ENCODE peak calls at places on chromosomes 5 and 9, in nine cellular contexts. T, D, F, A, V, B, X, E and P are unnamed samples.

GRCh38 chr5:14308384-14309154 is 165.4 kb downstream of the TRIO start:
- DNase-seq in T (no peak), D (no peak), F (no peak), A (no peak), V (no peak), B (no peak), X (no peak), E (no peak), P (no peak)

GRCh38 chr5:157265714-157266285 is at the start of gene CYFIP2:
- DNase-seq in T (peak), D (peak), F (no peak), A (no peak), V (no peak), B (peak), X (peak), E (peak), P (no peak)

GRCh38 chr5:81753429-81753828 is 2.5 kb upstream of the SSBP2 start:
- DNase-seq in T (no peak), D (no peak), F (no peak), A (no peak), V (no peak), B (no peak), X (no peak), E (no peak), P (no peak)

GRCh38 chr5:55604611-55605067 is 69.9 kb upstream of the PLPP1 start:
- DNase-seq in T (no peak), D (no peak), F (no peak), A (no peak), V (no peak), B (no peak), X (peak), E (no peak), P (no peak)

GRCh38 chr9:126625329-126626116 is 11.8 kb downstream of the LMX1B start:
- DNase-seq in T (no peak), D (no peak), F (no peak), A (no peak), V (no peak), B (peak), X (no peak), E (peak), P (no peak)

GRCh38 chr9:34292552-34292951 is 36.5 kb downstream of the KIF24 start:
- DNase-seq in T (no peak), D (no peak), F (no peak), A (no peak), V (no peak), B (no peak), X (no peak), E (no peak), P (no peak)

GRCh38 chr9:89544280-89544664 is 46.4 kb upstream of the SEMA4D start:
- DNase-seq in T (no peak), D (no peak), F (no peak), A (no peak), V (no peak), B (no peak), X (no peak), E (no peak), P (no peak)

GRCh38 chr9:89742660-89743059 is 137.8 kb downstream of the GADD45G start:
- DNase-seq in T (no peak), D (no peak), F (no peak), A (no peak), V (no peak), B (no peak), X (no peak), E (no peak), P (no peak)

GRCh38 chr9:97853844-97854695 is 1.0 kb downstream of the FOXE1 start:
- DNase-seq in T (no peak), D (peak), F (no peak), A (no peak), V (no peak), B (peak), X (no peak), E (peak), P (no peak)

GRCh38 chr9:127293314-127293713 is 28.7 kb downstream of the GARNL3 start:
- DNase-seq in T (no peak), D (no peak), F (no peak), A (no peak), V (no peak), B (no peak), X (no peak), E (no peak), P (peak)

GRCh38 chr5:67009028-67009427 is 187.6 kb downstream of the CD180 start:
- DNase-seq in T (no peak), D (no peak), F (no peak), A (no peak), V (peak), B (no peak), X (no peak), E (no peak), P (no peak)

GRCh38 chr5:171521219-171521633 is 101.8 kb downstream of the FGF18 start:
- DNase-seq in T (no peak), D (no peak), F (no peak), A (no peak), V (no peak), B (no peak), X (no peak), E (no peak), P (no peak)

GRCh38 chr9:121862371-121862970 is 211.0 kb downstream of the DAB2IP start:
- DNase-seq in T (no peak), D (no peak), F (peak), A (no peak), V (no peak), B (no peak), X (no peak), E (no peak), P (no peak)

GRCh38 chr5:171825046-171825445 is 39.4 kb downstream of the SMIM23 start:
- DNase-seq in T (no peak), D (no peak), F (no peak), A (no peak), V (no peak), B (no peak), X (no peak), E (no peak), P (no peak)

GRCh38 chr9:136089697-136090045 is 5.4 kb downstream of the NACC2 start:
- DNase-seq in T (no peak), D (no peak), F (no peak), A (no peak), V (no peak), B (no peak), X (no peak), E (no peak), P (no peak)

GRCh38 chr5:84381501-84382362 is 2.9 kb downstream of the EDIL3 start:
- DNase-seq in T (no peak), D (no peak), F (no peak), A (no peak), V (no peak), B (no peak), X (no peak), E (no peak), P (no peak)

GRCh38 chr5:1801061-1801953 is at the start of gene NDUFS6:
- DNase-seq in T (peak), D (peak), F (no peak), A (peak), V (peak), B (peak), X (peak), E (peak), P (peak)

GRCh38 chr5:169650701-169651331 is 13.7 kb downstream of the DOCK2 start:
- DNase-seq in T (no peak), D (no peak), F (no peak), A (no peak), V (no peak), B (peak), X (no peak), E (no peak), P (no peak)

GRCh38 chr5:6159864-6160199 is 218.5 kb downstream of the MED10 start:
- DNase-seq in T (no peak), D (no peak), F (no peak), A (no peak), V (no peak), B (no peak), X (no peak), E (no peak), P (no peak)

GRCh38 chr9:26266111-26266791 is 588.0 kb upstream of the TUSC1 start:
- DNase-seq in T (no peak), D (no peak), F (no peak), A (no peak), V (no peak), B (no peak), X (no peak), E (no peak), P (no peak)

GRCh38 chr9:89189215-89189614 is 10.6 kb upstream of the SHC3 start:
- DNase-seq in T (no peak), D (no peak), F (no peak), A (no peak), V (no peak), B (no peak), X (no peak), E (no peak), P (no peak)

GRCh38 chr5:116521173-116521872 is 53.3 kb downstream of the SEMA6A start:
- DNase-seq in T (no peak), D (no peak), F (no peak), A (no peak), V (no peak), B (no peak), X (no peak), E (no peak), P (no peak)

GRCh38 chr9:6598249-6598725 is 47.2 kb downstream of the GLDC start:
- DNase-seq in T (no peak), D (no peak), F (no peak), A (no peak), V (no peak), B (peak), X (no peak), E (no peak), P (no peak)

GRCh38 chr9:104961238-104961637 is 33.3 kb upstream of the ABCA1 start:
- DNase-seq in T (no peak), D (peak), F (no peak), A (peak), V (peak), B (peak), X (no peak), E (peak), P (no peak)

GRCh38 chr9:133372144-133372543 is 3.7 kb downstream of the SURF4 start:
- DNase-seq in T (no peak), D (no peak), F (no peak), A (no peak), V (no peak), B (no peak), X (no peak), E (no peak), P (no peak)

GRCh38 chr9:133377721-133378216 is 1.6 kb downstream of the STKLD1 start:
- DNase-seq in T (no peak), D (no peak), F (no peak), A (no peak), V (peak), B (no peak), X (no peak), E (no peak), P (no peak)

GRCh38 chr9:133374612-133375115 is 1.2 kb downstream of the SURF4 start:
- DNase-seq in T (no peak), D (no peak), F (no peak), A (no peak), V (no peak), B (no peak), X (no peak), E (no peak), P (no peak)

GRCh38 chr9:133375724-133376654 is at the start of the genes STKLD1 and SURF4:
- DNase-seq in T (peak), D (peak), F (no peak), A (peak), V (peak), B (peak), X (peak), E (peak), P (peak)

GRCh38 chr9:133375116-133375723 is 640 bp downstream of the SURF4 start:
- DNase-seq in T (peak), D (peak), F (no peak), A (no peak), V (peak), B (peak), X (no peak), E (peak), P (no peak)
- TF ChIP-seq CTCF in T (peak), D (no peak), F (no peak), A (no peak), V (peak), B (no peak), X (no peak), E (no peak), P (peak)

DNA sequence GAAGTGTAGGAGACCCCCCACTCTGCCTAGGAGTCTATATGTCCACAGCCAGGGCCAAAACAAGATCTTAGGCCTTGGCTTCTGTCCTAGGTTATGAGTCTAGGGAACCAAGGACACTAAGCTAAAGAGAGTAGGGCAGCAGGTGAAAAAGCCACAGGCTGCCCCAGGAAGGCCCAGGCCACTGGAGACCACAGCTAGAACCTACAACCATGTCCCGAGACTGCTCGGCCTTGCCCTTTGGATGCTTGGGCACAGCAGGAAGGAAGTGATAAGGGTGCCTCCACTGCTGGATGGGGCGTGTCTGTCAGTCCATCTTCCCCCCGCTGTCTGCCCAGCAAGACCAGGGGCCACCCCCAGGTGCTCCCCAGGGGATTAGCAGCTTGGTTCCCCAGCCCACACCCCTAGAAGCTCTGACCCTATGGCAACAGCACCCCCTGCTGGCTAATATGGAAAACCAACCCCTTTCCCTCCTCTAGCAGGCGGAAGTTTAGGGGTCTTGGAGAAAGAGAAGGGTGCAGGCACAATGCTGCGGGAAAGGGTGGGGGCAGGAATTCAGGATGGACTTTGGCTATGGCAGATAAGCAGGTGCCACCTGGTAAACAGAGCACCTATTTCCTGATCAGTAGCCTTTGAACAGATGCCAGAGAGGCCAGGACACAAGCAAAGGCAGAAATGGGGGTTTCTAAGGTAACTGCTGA is 10.5 kb upstream of the IRF1 start:
- DNase-seq in T (peak), D (peak), F (peak), A (no peak), V (peak), B (peak), X (peak), E (peak), P (no peak)
- TF ChIP-seq CTCF in T (peak), D (peak), F (peak), A (peak), V (peak), B (peak), X (peak), E (peak), P (peak)

GRCh38 chr9:95341262-95342011 is 23.9 kb upstream of the FANCC start:
- DNase-seq in T (no peak), D (no peak), F (no peak), A (no peak), V (no peak), B (no peak), X (no peak), E (peak), P (peak)

GRCh38 chr9:95332860-95333259 is 15.4 kb upstream of the FANCC start:
- DNase-seq in T (no peak), D (no peak), F (no peak), A (no peak), V (no peak), B (no peak), X (no peak), E (no peak), P (no peak)

GRCh38 chr9:95333426-95333825 is 15.9 kb upstream of the FANCC start:
- DNase-seq in T (no peak), D (no peak), F (no peak), A (no peak), V (no peak), B (no peak), X (no peak), E (no peak), P (no peak)

GRCh38 chr9:95338243-95338642 is 20.7 kb upstream of the FANCC start:
- DNase-seq in T (no peak), D (no peak), F (no peak), A (no peak), V (no peak), B (no peak), X (no peak), E (no peak), P (no peak)

DNA sequence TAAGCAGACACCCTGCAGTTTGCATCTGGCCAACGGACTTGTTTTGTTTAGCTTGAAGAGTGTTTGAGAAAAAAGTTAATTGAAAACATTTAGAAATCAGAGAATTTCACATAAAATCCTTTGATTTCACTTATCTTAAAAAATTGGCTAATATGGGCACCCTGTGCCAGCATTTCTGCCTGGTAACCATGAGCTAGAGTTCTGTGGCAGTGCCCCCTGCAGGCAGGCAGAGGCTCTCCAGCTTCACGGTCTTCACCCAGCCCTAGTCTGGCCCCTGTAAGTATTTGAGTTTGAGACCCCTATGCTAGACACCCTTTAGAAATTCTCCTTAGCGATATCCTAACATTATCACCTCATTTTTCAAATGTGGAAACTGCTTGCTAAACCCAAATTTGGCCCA is 18.8 kb upstream of the FANCC start:
- DNase-seq in T (no peak), D (peak), F (no peak), A (no peak), V (peak), B (no peak), X (no peak), E (peak), P (no peak)
- TF ChIP-seq CTCF in T (peak), D (peak), F (no peak), A (peak), V (peak), B (no peak), X (peak), E (peak), P (peak)

GRCh38 chr5:97986069-97986468 is 787.4 kb upstream of the RGMB start:
- DNase-seq in T (no peak), D (no peak), F (no peak), A (peak), V (no peak), B (no peak), X (no peak), E (no peak), P (no peak)
- TF ChIP-seq CTCF in T (no peak), D (no peak), F (no peak), A (peak), V (no peak), B (no peak), X (no peak), E (no peak), P (peak)

DNA sequence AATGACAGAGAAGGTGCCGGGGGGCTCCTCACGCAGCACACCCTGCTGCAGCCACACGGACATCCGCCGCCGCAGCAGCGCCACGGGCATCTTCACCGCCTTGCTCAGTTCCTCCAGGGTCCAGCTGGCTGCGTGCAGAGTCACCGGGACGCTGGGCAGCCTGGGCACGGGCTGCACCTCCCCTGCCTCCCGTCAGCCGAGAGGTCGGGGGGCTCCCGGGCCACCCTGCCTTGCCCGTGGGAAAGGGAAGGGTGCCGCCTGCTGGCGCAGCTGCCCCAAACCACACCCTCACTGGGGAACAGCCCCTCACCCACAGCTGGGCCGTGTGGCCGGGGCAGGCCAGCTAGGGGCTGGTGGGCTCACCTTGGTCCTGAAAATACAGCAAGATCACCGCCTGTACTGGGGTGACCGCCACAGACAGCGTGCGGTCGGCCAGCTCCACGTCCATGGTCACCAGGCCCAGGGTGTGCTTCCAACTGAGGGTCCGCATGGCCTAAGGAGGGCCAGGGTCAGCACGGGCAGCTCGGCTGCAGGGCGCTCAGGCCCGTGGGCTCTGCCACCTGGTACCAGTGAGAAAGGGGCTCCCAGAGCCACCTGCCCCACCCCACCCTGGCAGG is 3.6 kb upstream of the TMEM210 start:
- DNase-seq in T (no peak), D (no peak), F (no peak), A (no peak), V (no peak), B (peak), X (no peak), E (peak), P (no peak)
- TF ChIP-seq CTCF in T (peak), D (no peak), F (no peak), A (peak), V (no peak), B (peak), X (no peak), E (no peak), P (no peak)

DNA sequence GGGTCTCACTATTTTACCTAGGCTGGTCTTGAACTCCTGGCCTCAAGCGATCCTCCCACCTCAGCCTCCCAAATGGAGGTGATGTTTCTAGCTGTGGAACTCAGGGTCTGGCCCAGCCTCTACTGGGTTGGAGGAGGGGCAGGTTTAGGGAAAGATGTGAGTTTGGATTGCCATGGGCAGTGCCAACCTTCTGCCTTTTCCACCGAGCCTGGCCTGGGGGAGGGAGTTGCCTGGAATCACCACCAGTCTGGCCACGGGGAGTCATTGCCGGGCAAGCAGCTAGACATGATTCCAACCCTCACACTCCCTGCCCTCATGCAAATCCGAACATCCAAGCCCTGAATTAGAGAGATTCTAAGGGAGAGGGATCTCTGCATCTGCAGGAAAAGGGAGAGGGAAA is 21.0 kb upstream of the VDAC1 start:
- DNase-seq in T (no peak), D (no peak), F (no peak), A (no peak), V (no peak), B (no peak), X (no peak), E (no peak), P (no peak)
- TF ChIP-seq CTCF in T (no peak), D (no peak), F (no peak), A (no peak), V (no peak), B (no peak), X (no peak), E (no peak), P (no peak)

DNA sequence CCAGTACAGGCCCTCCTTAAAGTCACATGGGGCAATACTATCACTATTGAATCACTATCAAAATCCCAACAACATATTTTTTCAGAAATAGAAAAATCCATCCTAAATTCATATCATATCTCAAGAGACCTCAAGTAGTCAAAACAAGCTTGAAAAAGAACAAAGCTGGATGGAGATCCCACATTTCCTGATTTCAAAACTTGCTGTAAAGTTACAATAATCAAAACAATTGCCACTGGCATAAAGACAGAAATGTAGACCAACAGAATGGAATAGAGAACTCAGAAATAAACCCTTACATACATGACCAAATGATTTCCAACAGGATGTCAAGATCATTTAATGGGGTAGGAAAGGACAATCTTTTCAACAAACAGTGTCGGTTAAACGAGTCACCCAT is 41.3 kb upstream of the CDKN2AIPNL start:
- DNase-seq in T (no peak), D (no peak), F (no peak), A (no peak), V (no peak), B (no peak), X (no peak), E (no peak), P (no peak)
- TF ChIP-seq CTCF in T (no peak), D (no peak), F (no peak), A (no peak), V (no peak), B (no peak), X (no peak), E (no peak), P (no peak)

DNA sequence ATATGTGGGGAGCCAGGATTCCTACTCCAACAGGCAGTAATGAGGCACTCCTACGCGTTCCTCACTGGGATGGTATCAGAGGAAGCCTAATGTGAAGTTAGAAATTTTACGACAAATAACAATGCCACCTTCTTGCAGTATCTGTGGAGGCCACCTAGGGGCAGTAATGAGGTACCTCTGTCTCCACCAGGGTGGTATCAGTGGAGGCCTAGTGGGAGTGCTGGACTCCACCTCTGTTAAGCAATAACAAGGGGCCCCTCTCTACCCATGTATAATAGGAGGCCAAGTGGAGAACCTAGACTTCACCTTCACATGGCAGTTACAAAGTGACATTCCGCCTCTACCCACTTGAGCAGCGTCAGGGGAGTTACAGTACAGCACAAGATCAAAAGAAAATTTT is 147.9 kb downstream of the PLPPR1 start:
- DNase-seq in T (no peak), D (no peak), F (no peak), A (no peak), V (peak), B (no peak), X (no peak), E (peak), P (no peak)
- TF ChIP-seq CTCF in T (peak), D (no peak), F (no peak), A (peak), V (no peak), B (no peak), X (no peak), E (peak), P (no peak)